ENCODE peak calls at places on chromosomes 11 and 22, in five cellular contexts. K is right lobe of liver, Y is GM20000, Z is cardiac fibroblast, R is cardiac muscle cell. H is an unnamed sample.

GRCh38 chr11:62858201-62858600 is 18.8 kb upstream of the WDR74 start:
- DNase-seq in K (no peak), Y (no peak), Z (no peak), R (no peak), H (no peak)

GRCh38 chr11:20274031-20274430 is 89.5 kb upstream of the HTATIP2 start:
- DNase-seq in K (no peak), Y (peak), Z (no peak), R (peak), H (no peak)

GRCh38 chr11:118696673-118697226 is 17.3 kb upstream of the TREH start:
- DNase-seq in K (no peak), Y (no peak), Z (no peak), R (no peak), H (no peak)

GRCh38 chr11:122317337-122317736 is 201.3 kb upstream of the BLID start:
- DNase-seq in K (no peak), Y (no peak), Z (peak), R (no peak), H (no peak)

GRCh38 chr22:47146941-47147340 is 384.5 kb downstream of the TBC1D22A start:
- DNase-seq in K (no peak), Y (no peak), Z (no peak), R (no peak), H (no peak)

GRCh38 chr11:119092880-119093665 is 8.4 kb downstream of the HMBS start:
- DNase-seq in K (no peak), Y (no peak), Z (peak), R (no peak), H (no peak)

GRCh38 chr11:17397311-17398002 is 9.0 kb upstream of the KCNJ11 start:
- DNase-seq in K (no peak), Y (no peak), Z (no peak), R (no peak), H (no peak)

GRCh38 chr22:48968201-48968959 is 859.3 kb downstream of the BRD1 start:
- DNase-seq in K (peak), Y (no peak), Z (no peak), R (peak), H (peak)

GRCh38 chr22:43275545-43275981 is 67.6 kb downstream of the SCUBE1 start:
- DNase-seq in K (no peak), Y (no peak), Z (peak), R (no peak), H (no peak)

GRCh38 chr22:40392618-40393017 is 22.2 kb downstream of the SGSM3 start:
- DNase-seq in K (no peak), Y (no peak), Z (peak), R (no peak), H (no peak)

GRCh38 chr11:95991101-95991500 is 67.2 kb upstream of the MTMR2 start:
- DNase-seq in K (no peak), Y (no peak), Z (no peak), R (no peak), H (no peak)

GRCh38 chr11:46896719-46897406 is 21.5 kb downstream of the LRP4 start:
- DNase-seq in K (no peak), Y (peak), Z (peak), R (peak), H (no peak)

GRCh38 chr11:122772945-122773344 is 65.4 kb upstream of the CRTAM start:
- DNase-seq in K (no peak), Y (no peak), Z (peak), R (no peak), H (no peak)

GRCh38 chr11:32809313-32809712 is 14.9 kb upstream of the CCDC73 start:
- DNase-seq in K (peak), Y (peak), Z (peak), R (peak), H (peak)

GRCh38 chr22:46610345-46610744 is 9.8 kb upstream of the GRAMD4 start:
- DNase-seq in K (no peak), Y (no peak), Z (no peak), R (no peak), H (no peak)

GRCh38 chr11:17812286-17813187 is 78.0 kb downstream of the KCNC1 start:
- DNase-seq in K (no peak), Y (no peak), Z (no peak), R (no peak), H (no peak)

DNA sequence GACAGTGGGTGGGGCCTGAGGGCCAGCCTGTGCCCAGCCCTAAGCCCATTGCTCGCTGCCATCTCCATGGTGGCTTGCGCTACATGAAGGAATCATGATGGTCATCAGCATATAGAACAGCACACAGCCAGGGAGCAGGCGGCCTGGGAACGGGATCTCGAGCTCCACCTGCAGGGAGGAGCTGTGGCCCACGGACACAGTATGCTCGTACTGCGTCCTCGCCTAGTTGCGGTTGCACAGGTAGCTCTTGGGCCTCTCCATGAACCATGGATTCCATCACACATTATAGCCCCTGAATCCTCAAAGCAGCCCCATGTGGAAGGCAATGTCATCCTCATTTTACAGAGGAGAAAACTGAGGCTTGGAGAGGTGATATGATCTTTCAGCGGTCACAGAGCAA is 15.1 kb downstream of the SEC14L4 start:
- DNase-seq in K (no peak), Y (no peak), Z (no peak), R (no peak), H (no peak)
- TF ChIP-seq CTCF in K (no peak), Y (no peak), Z (peak), R (peak), H (peak)

GRCh38 chr11:126114486-126115252 is 52.0 kb upstream of the CDON start:
- DNase-seq in K (no peak), Y (no peak), Z (peak), R (no peak), H (no peak)

GRCh38 chr11:126115253-126115540 is 52.5 kb upstream of the CDON start:
- DNase-seq in K (peak), Y (no peak), Z (peak), R (no peak), H (no peak)

GRCh38 chr11:126113963-126114362 is 51.3 kb upstream of the CDON start:
- DNase-seq in K (peak), Y (no peak), Z (peak), R (no peak), H (no peak)

GRCh38 chr11:126113515-126113957 is 50.9 kb upstream of the CDON start:
- DNase-seq in K (peak), Y (no peak), Z (peak), R (peak), H (no peak)

GRCh38 chr11:126115820-126116319 is 53.2 kb upstream of the CDON start:
- DNase-seq in K (peak), Y (no peak), Z (peak), R (no peak), H (peak)
- TF ChIP-seq CTCF in K (peak), Y (no peak), Z (no peak), R (peak), H (peak)

DNA sequence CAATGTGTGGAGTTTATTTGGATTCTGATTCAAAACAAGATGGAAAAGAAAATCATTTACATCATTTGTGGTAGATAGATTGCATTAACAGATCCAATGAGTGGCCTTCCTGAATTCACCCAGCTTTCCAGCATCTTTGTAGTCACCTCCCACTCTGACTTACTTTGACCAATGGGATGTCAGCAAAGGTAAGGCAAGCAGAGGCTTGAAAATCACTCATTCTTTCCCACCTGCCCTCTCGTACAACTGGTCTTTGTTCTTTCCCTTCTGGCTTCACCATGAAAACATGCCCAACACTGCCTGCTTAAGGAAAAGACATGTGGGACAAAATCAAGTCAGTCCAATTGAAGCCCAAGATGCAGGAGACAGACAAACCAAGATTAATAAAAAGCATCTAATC is 202.1 kb downstream of the TTC28 start:
- DNase-seq in K (no peak), Y (no peak), Z (no peak), R (no peak), H (no peak)
- TF ChIP-seq CTCF in K (no peak), Y (no peak), Z (no peak), R (no peak), H (no peak)

GRCh38 chr11:45097721-45098493 is 48.5 kb upstream of the PRDM11 start:
- DNase-seq in K (peak), Y (no peak), Z (peak), R (peak), H (peak)
- TF ChIP-seq CTCF in K (no peak), Y (no peak), Z (no peak), R (no peak), H (no peak)

DNA sequence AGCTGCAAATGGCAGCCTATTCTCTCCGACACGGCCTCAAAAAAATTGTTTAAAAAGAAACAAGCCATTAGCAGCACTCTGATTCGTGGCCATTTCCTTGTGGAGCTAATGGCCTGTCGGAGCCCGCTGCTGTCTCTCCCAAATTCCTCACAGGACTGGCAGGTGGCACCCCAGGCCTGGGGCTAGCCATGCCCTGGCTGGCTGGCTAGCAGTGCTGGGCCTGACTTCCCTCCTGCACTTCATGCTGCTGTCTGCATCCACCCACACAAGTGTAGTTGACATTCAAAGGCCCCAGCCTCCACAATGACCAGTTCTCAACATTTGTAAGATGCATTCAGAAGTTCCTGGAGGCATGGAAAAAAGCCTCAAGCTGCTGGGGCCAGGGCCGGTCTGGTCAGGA is 61.5 kb downstream of the SMCO4 start:
- DNase-seq in K (peak), Y (no peak), Z (no peak), R (no peak), H (no peak)
- TF ChIP-seq CTCF in K (peak), Y (no peak), Z (no peak), R (no peak), H (no peak)

DNA sequence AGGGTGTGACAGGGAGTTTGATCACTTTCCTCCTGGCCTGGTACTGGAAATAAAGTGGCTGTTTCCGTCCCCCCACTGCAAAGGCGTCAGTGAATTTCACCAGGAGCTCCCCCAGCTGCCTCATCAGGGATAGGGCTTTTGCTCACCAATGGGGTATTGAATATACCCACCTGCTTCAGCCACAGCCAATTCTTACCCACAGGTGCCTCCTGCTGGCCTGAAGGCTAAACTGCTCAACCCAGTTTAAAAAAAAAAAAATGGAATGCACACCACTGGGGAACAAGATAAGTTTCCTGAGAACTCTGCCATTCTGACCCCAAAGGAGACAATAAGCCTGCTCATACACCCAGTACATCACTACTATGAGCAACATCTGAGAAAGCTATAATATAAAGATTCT is 65.3 kb upstream of the MS4A8 start:
- DNase-seq in K (no peak), Y (peak), Z (no peak), R (peak), H (no peak)
- TF ChIP-seq CTCF in K (peak), Y (peak), Z (no peak), R (peak), H (peak)

H was measured in progenitor cell of endocrine pancreas.